ENCODE peak calls at places on chromosomes 11 and 22, in five cellular contexts. B is body of pancreas, R is AG10803, V is Caco-2, G is transverse colon. N is an unnamed sample.

GRCh38 chr11:19822531-19822930 is 109.9 kb downstream of the NAV2 start:
- DNase-seq in R (no peak), V (no peak), G (no peak), B (no peak), N (no peak)

GRCh38 chr11:70431611-70432010 is 33.3 kb downstream of the CTTN start:
- DNase-seq in G (no peak), V (no peak), B (no peak), R (no peak), N (no peak)

GRCh38 chr11:45373506-45373905 is 87.4 kb upstream of the SYT13 start:
- DNase-seq in R (no peak), V (no peak), B (no peak), G (no peak), N (no peak)

GRCh38 chr22:45534339-45535192 is 31.9 kb downstream of the FBLN1 start:
- DNase-seq in G (no peak), V (no peak), B (no peak), R (peak), N (no peak)

GRCh38 chr22:21100149-21101032 is 54.6 kb downstream of the LRRC74B start:
- DNase-seq in G (no peak), B (no peak), V (no peak), R (peak), N (no peak)

GRCh38 chr11:104609297-104609696 is 289.0 kb downstream of the CASP12 start:
- DNase-seq in V (peak), R (peak), G (peak), B (peak), N (peak)

GRCh38 chr11:97140885-97141494 is 751.2 kb downstream of the JRKL start:
- DNase-seq in G (no peak), R (no peak), B (no peak), V (peak), N (peak)

GRCh38 chr11:96465537-96465936 is 75.7 kb downstream of the JRKL start:
- DNase-seq in R (no peak), V (no peak), G (no peak), B (no peak), N (no peak)

GRCh38 chr11:8832571-8833260 is 78.3 kb upstream of the AKIP1 start:
- DNase-seq in R (peak), G (no peak), B (no peak), V (peak), N (peak)

GRCh38 chr22:27836181-27836580 is 34.6 kb upstream of the MN1 start:
- DNase-seq in G (no peak), B (no peak), R (peak), V (no peak), N (no peak)

GRCh38 chr11:40190294-40190693 is 1269.2 kb downstream of the LRRC4C start:
- DNase-seq in B (no peak), R (no peak), G (no peak), V (no peak), N (no peak)

GRCh38 chr22:32994046-32994827 is 63.9 kb downstream of the SYN3 start:
- DNase-seq in V (no peak), B (no peak), R (no peak), G (no peak), N (no peak)

GRCh38 chr22:47392729-47393128 is 630.3 kb downstream of the TBC1D22A start:
- DNase-seq in B (no peak), V (no peak), G (no peak), R (no peak), N (no peak)

GRCh38 chr11:31722754-31723153 is 88.4 kb downstream of the PAX6 start:
- DNase-seq in G (no peak), R (no peak), B (no peak), V (no peak), N (no peak)

GRCh38 chr11:19595840-19596751 is 116.5 kb upstream of the NAV2 start:
- DNase-seq in R (peak), V (no peak), G (no peak), B (no peak), N (peak)

GRCh38 chr11:82902086-82902485 is 550 bp downstream of the DDIAS start:
- DNase-seq in V (peak), G (no peak), B (no peak), R (no peak), N (no peak)

GRCh38 chr22:43136255-43136654 is 6.9 kb downstream of the MCAT start:
- DNase-seq in B (no peak), G (peak), R (no peak), V (peak), N (peak)

GRCh38 chr22:38230108-38230825 is 28.5 kb downstream of the MAFF start:
- DNase-seq in V (peak), B (peak), R (peak), G (peak), N (peak)

GRCh38 chr22:27278986-27279385 is 522.6 kb downstream of the MN1 start:
- DNase-seq in R (peak), B (no peak), G (no peak), V (no peak), N (no peak)

GRCh38 chr22:44331881-44332714 is 19.3 kb upstream of the SHISAL1 start:
- DNase-seq in R (peak), V (no peak), B (no peak), G (no peak), N (peak)

GRCh38 chr22:37860796-37861421 is 11.7 kb downstream of the EIF3L start:
- DNase-seq in R (no peak), V (no peak), B (peak), G (no peak), N (peak)

GRCh38 chr11:39810358-39810757 is 1649.1 kb downstream of the LRRC4C start:
- DNase-seq in R (no peak), V (no peak), G (no peak), B (no peak), N (no peak)

GRCh38 chr22:19354201-19354600 is 62.7 kb upstream of the CLTCL1 start:
- DNase-seq in B (no peak), V (no peak), R (no peak), G (no peak), N (no peak)

GRCh38 chr11:66258473-66258893 is 10.0 kb upstream of the RAB1B start:
- DNase-seq in B (no peak), G (no peak), R (no peak), V (no peak), N (no peak)

GRCh38 chr11:62169448-62169847 is 20.6 kb upstream of the SCGB1D1 start:
- DNase-seq in B (no peak), V (no peak), R (no peak), G (no peak), N (no peak)

DNA sequence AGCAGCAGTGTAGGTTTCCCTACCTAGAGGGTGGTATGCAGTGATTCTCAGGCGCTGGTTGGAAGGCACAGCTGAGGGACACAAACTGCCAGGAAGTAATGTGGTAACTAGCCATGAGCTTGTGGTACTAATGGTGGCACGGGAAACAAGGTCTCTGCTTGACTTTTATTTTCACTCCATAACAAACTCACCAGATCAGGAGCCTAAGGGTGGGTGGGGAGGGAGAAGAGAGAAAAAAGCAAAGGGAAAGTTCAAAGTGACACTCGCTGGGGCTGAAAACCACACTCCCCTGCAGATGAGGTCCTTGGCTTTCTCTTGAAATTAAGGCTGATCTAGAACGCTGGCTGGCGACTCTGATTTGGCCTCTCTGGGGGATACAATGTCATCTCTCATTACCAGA is 22.0 kb downstream of the TRAF6 start:
- DNase-seq in B (no peak), G (no peak), V (no peak), R (no peak), N (no peak)
- TF ChIP-seq CTCF in B (no peak), G (no peak), V (no peak), R (no peak), N (no peak)

DNA sequence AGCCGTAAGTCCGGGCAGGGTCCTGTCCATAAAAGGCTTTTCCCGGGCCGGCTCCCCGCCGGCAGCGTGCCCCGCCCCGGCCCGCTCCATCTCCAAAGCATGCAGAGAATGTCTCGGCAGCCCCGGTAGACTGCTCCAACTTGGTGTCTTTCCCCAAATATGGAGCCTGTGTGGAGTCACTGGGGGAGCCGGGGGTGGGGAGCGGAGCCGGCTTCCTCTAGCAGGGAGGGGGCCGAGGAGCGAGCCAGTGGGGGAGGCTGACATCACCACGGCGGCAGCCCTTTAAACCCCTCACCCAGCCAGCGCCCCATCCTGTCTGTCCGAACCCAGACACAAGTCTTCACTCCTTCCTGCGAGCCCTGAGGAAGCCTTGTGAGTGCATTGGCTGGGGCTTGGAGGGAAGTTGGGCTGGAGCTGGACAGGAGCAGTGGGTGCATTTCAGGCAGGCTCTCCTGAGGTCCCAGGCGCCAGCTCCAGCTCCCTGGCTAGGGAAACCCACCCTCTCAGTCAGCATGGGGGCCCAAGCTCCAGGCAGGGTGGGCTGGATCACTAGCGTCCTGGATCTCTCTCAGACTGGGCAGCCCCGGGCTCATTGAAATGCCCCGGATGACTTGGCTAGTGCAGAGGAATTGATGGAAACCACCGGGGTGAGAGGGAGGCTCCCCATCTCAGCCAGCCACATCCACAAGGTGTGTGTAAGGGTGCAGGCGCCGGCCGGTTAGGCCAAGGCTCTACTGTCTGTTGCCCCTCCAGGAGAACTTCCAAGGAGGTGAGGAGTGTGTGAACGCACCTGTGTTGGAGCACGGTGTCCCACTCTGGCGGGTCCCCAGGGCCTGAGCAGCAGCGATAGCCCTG is at the start of gene TAGLN:
- DNase-seq in G (peak), B (peak), V (peak), R (peak), N (peak)
- H3K4me3 ChIP-seq in G (peak), B (no peak), V (peak), R (peak), N (peak)

GRCh38 chr11:35402751-35403454 is 16.5 kb downstream of the SLC1A2 start:
- DNase-seq in B (no peak), R (no peak), V (peak), G (no peak), N (no peak)

GRCh38 chr11:35398881-35399280 is 20.5 kb downstream of the SLC1A2 start:
- DNase-seq in R (peak), B (no peak), G (no peak), V (no peak), N (no peak)

GRCh38 chr11:35403765-35404396 is 15.5 kb downstream of the SLC1A2 start:
- DNase-seq in B (no peak), G (no peak), R (no peak), V (no peak), N (no peak)

GRCh38 chr11:35407041-35407440 is 12.3 kb downstream of the SLC1A2 start:
- DNase-seq in G (no peak), B (no peak), R (no peak), V (no peak), N (no peak)

GRCh38 chr11:35404397-35404775 is 15.0 kb downstream of the SLC1A2 start:
- DNase-seq in G (peak), R (peak), B (peak), V (peak), N (peak)
- TF ChIP-seq CTCF in G (peak), R (peak), B (peak), V (peak), N (peak)

DNA sequence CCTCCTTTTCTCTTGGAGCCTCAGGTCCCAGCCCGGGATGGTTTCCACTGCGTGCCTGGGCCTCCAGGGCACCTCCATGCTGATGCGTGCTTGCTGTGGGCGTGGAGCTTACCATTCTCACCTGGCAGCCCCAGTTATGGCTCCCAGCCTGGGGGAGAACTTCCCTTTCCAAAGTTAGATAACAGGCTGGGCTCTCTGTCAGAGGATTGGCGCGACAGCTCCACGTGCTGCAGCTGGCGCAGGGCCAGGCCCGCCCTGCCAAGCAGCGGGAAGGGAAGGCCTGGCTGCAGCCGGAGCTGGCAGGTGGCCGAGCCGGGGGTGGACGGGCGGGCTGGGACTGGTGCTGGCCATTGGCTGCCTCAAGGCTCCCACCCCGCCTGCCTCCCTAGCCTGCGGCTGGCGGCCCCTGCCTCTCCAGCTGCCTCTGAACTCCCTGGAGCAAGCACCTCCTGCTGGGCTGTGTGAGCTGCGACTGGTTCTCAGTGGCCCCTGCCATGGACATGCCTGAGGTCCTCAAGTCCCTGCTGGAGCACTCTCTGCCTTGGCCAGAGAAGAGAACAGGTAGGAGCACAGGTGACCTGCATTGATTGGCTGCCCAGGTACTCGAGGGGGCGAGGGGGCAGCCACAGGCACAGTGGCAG is 14.6 kb upstream of the TEF start:
- DNase-seq in G (peak), B (peak), V (no peak), R (peak), N (peak)
- H3K4me3 ChIP-seq in G (peak), B (peak), V (no peak), R (peak), N (peak)

N was measured in fibroblast of pulmonary artery.